ENCODE peak calls at places on chromosomes 7 and 10, in four cellular contexts. N is prostate gland, D is breast epithelium, W is SK-N-SH. V is an unnamed sample.

GRCh38 chr7:11835260-11835659 is 3.3 kb upstream of the THSD7A start:
- DNase-seq in N (no peak), D (no peak), W (peak), V (no peak)

GRCh38 chr10:86366033-86366901 is at the start of gene GRID1:
- DNase-seq in N (peak), D (peak), W (peak), V (no peak)

GRCh38 chr10:97508342-97508741 is 9.6 kb downstream of the UBTD1 start:
- DNase-seq in N (no peak), D (no peak), W (no peak), V (no peak)

GRCh38 chr10:96767611-96768010 is 47.3 kb upstream of the PIK3AP1 start:
- DNase-seq in N (no peak), D (no peak), W (no peak), V (no peak)

GRCh38 chr7:158057446-158057845 is 530.2 kb downstream of the PTPRN2 start:
- DNase-seq in N (no peak), D (peak), W (no peak), V (no peak)

GRCh38 chr10:71831646-71832552 is 19.2 kb downstream of the PSAP start:
- DNase-seq in N (no peak), D (no peak), W (no peak), V (peak)

GRCh38 chr10:132444877-132445351 is 47.9 kb downstream of the PWWP2B start:
- DNase-seq in N (no peak), D (no peak), W (no peak), V (no peak)

GRCh38 chr10:970311-971149 is 17.7 kb upstream of the GTPBP4 start:
- DNase-seq in N (no peak), D (no peak), W (peak), V (peak)

GRCh38 chr7:41916450-41916927 is 213.6 kb upstream of the INHBA start:
- DNase-seq in N (no peak), D (no peak), W (no peak), V (no peak)

GRCh38 chr10:130360826-130361311 is 224.7 kb downstream of the GLRX3 start:
- DNase-seq in N (no peak), D (no peak), W (peak), V (peak)

GRCh38 chr7:142808802-142809583 is 38.2 kb downstream of the PRSS2 start:
- DNase-seq in N (no peak), D (no peak), W (no peak), V (peak)

GRCh38 chr10:97399843-97400545 is 1.1 kb downstream of the RRP12 start:
- DNase-seq in N (peak), D (no peak), W (peak), V (peak)

GRCh38 chr7:116305485-116306408 is 95.4 kb downstream of the TES start:
- DNase-seq in N (no peak), D (no peak), W (no peak), V (no peak)

GRCh38 chr7:115136796-115137443 is 215.0 kb downstream of the MDFIC start:
- DNase-seq in N (no peak), D (no peak), W (no peak), V (no peak)

GRCh38 chr7:46150202-46150601 is 229.1 kb upstream of the IGFBP3 start:
- DNase-seq in N (no peak), D (no peak), W (no peak), V (no peak)

GRCh38 chr10:21265622-21266021 is 259.9 kb downstream of the SKIDA1 start:
- DNase-seq in N (no peak), D (no peak), W (no peak), V (no peak)

GRCh38 chr7:34133356-34133982 is 228.1 kb downstream of the BMPER start:
- DNase-seq in N (peak), D (no peak), W (peak), V (no peak)

GRCh38 chr7:54469740-54470139 is 72.4 kb upstream of the VSTM2A start:
- DNase-seq in N (no peak), D (no peak), W (no peak), V (no peak)

GRCh38 chr7:22814261-22815208 is 8.1 kb downstream of the TOMM7 start:
- DNase-seq in N (no peak), D (no peak), W (no peak), V (no peak)

GRCh38 chr10:12455774-12456173 is 106.4 kb downstream of the CAMK1D start:
- DNase-seq in N (no peak), D (no peak), W (no peak), V (no peak)

GRCh38 chr10:102826148-102826796 is 10.9 kb downstream of the CYP17A1 start:
- DNase-seq in N (no peak), D (no peak), W (no peak), V (no peak)
- TF ChIP-seq POLR2AphosphoS5 in N (no peak), D (no peak), W (no peak), V (no peak)

DNA sequence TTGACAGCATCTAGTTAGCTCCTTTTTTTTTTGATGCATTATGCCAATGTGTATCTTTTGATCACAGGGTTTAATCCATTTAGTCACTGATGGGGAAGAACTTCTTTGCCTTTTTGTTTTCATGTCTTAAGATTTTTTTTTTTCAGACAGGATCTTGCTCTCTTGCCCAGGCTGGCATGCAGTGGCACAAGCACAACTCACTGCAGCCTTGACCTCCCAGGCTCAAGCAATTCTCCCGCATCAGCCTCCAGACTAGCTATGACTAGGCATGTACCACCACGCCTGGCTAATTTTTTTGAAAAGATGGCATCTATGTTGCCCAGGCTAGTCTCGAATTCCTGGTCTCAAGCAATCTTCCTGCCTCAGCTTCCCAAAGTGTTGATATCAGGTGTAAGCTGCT is 46.4 kb upstream of the PLA2G12B start:
- DNase-seq in N (no peak), D (no peak), W (no peak), V (no peak)
- TF ChIP-seq POLR2AphosphoS5 in N (no peak), D (no peak), W (no peak), V (no peak)

DNA sequence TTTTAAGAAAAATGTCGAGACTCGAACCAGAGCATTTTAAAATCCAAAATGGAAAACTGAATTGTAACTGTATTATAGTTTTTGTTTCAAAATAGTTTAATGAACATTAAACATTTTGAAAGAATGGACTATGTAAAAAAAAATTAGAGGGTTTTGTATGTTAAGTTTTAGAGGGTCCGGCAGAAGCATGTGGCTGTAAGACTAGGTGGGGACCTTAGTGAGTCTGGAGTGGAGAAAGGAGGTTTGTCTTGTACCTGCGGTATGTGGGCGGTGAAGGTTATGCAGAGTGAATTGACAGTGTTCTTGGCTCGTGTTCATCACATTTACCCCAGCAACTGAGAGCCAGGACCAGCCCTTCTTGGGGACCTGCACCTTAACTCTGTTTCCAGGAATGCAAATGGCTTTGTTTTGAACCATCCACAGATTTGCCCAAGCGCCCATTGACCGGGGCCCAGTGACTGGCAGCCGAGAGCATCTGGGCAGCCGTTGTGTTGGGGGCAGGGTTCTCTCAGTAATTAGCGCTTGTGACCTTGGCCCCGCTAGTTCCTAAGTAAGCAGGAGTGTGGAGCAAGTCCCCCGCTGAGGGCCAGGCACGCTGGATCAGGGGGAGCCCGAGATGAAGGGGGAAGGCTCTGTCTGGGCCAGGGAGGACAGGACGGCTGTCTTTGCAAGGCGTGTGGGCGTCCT is 1.4 kb upstream of the KLF6 start:
- DNase-seq in N (no peak), D (no peak), W (no peak), V (no peak)
- TF ChIP-seq POLR2AphosphoS5 in N (no peak), D (peak), W (no peak), V (peak)

GRCh38 chr7:101913247-101913721 is 95.9 kb downstream of the CUX1 start:
- DNase-seq in N (no peak), D (no peak), W (no peak), V (no peak)

GRCh38 chr7:101913876-101914275 is 96.5 kb downstream of the CUX1 start:
- DNase-seq in N (no peak), D (no peak), W (no peak), V (no peak)

GRCh38 chr7:101911800-101912705 is 94.6 kb downstream of the CUX1 start:
- DNase-seq in N (no peak), D (no peak), W (no peak), V (no peak)

GRCh38 chr7:101911011-101911799 is 93.8 kb downstream of the CUX1 start:
- DNase-seq in N (no peak), D (no peak), W (no peak), V (no peak)

GRCh38 chr7:101912711-101913110 is 95.3 kb downstream of the CUX1 start:
- DNase-seq in N (no peak), D (no peak), W (no peak), V (no peak)
- TF ChIP-seq POLR2AphosphoS5 in N (no peak), D (no peak), W (no peak), V (no peak)

GRCh38 chr10:125472037-125472607 is 210.8 kb downstream of the TEX36 start:
- DNase-seq in N (no peak), D (no peak), W (no peak), V (no peak)
- TF ChIP-seq POLR2AphosphoS5 in N (no peak), D (no peak), W (no peak), V (no peak)